ENCODE peak calls at places on chromosome 14, in eight cellular contexts. V is suprapubic skin, R is sigmoid colon, Z is K562, P is stomach, L is SK-N-SH, A is upper lobe of left lung, Q is esophagus muscularis mucosa. C is an unnamed sample.

GRCh38 chr14:52609445-52610044 is 56.9 kb downstream of the GPR137C start:
- DNase-seq in V (no peak), R (no peak), Z (peak; percentile 3), P (no peak), L (no peak), A (no peak), Q (no peak), C (no peak)

GRCh38 chr14:105026789-105027563 is 6.1 kb upstream of the CDCA4 start:
- DNase-seq in V (no peak), R (no peak), Z (peak; percentile 37), P (no peak), L (no peak), A (no peak), Q (no peak), C (no peak)

GRCh38 chr14:92362781-92363235 is 39.8 kb downstream of the SLC24A4 start:
- DNase-seq in V (no peak), R (no peak), Z (no peak), P (no peak), L (no peak), A (peak; percentile 34), Q (no peak), C (no peak)

GRCh38 chr14:92540472-92541048 is 27.0 kb downstream of the RIN3 start:
- DNase-seq in V (peak; percentile 94), R (peak; percentile 98), Z (no peak), P (peak; percentile 64), L (peak; percentile 30), A (peak; percentile 87), Q (peak; percentile 97), C (no peak)

GRCh38 chr14:31387091-31387490 is 33.3 kb downstream of the HEATR5A start:
- DNase-seq in V (no peak), R (no peak), Z (peak; percentile 8), P (no peak), L (no peak), A (no peak), Q (no peak), C (no peak)

GRCh38 chr14:94460631-94461416 is 8.2 kb upstream of the SERPINA11 start:
- DNase-seq in V (no peak), R (no peak), Z (no peak), P (no peak), L (no peak), A (no peak), Q (no peak), C (no peak)

GRCh38 chr14:74575507-74575906 is 36.5 kb downstream of the LTBP2 start:
- DNase-seq in V (no peak), R (peak; percentile 40), Z (no peak), P (no peak), L (no peak), A (no peak), Q (no peak), C (peak; percentile 44)

GRCh38 chr14:38316922-38317321 is 61.0 kb upstream of the CLEC14A start:
- DNase-seq in V (no peak), R (no peak), Z (no peak), P (no peak), L (no peak), A (no peak), Q (no peak), C (no peak)

GRCh38 chr14:68268719-68269118 is 449.1 kb downstream of the RAD51B start:
- DNase-seq in V (no peak), R (no peak), Z (no peak), P (no peak), L (no peak), A (no peak), Q (no peak), C (no peak)

GRCh38 chr14:104882991-104883660 is 18.1 kb downstream of the CEP170B start:
- DNase-seq in V (no peak), R (no peak), Z (no peak), P (no peak), L (no peak), A (no peak), Q (no peak), C (peak; percentile 61)

GRCh38 chr14:78401866-78402265 is 231.7 kb downstream of the NRXN3 start:
- DNase-seq in V (no peak), R (no peak), Z (no peak), P (no peak), L (no peak), A (no peak), Q (no peak), C (no peak)

GRCh38 chr14:81157431-81157830 is 63.3 kb downstream of the GTF2A1 start:
- DNase-seq in V (no peak), R (no peak), Z (no peak), P (no peak), L (no peak), A (no peak), Q (no peak), C (no peak)

GRCh38 chr14:80787876-80788275 is 153.7 kb downstream of the CEP128 start:
- DNase-seq in V (no peak), R (no peak), Z (no peak), P (no peak), L (no peak), A (no peak), Q (no peak), C (no peak)

GRCh38 chr14:98871796-98872195 is 400.2 kb downstream of the BCL11B start:
- DNase-seq in V (no peak), R (no peak), Z (no peak), P (no peak), L (no peak), A (no peak), Q (no peak), C (no peak)

GRCh38 chr14:96166475-96167223 is 38.0 kb upstream of the BDKRB2 start:
- DNase-seq in V (peak; percentile 22), R (peak; percentile 25), Z (no peak), P (no peak), L (no peak), A (no peak), Q (no peak), C (peak; percentile 38)

GRCh38 chr14:105034314-105035039 is 13.6 kb upstream of the CDCA4 start:
- DNase-seq in V (no peak), R (no peak), Z (no peak), P (no peak), L (no peak), A (peak; percentile 50), Q (no peak), C (peak; percentile 4)

GRCh38 chr14:29453045-29453444 is 474.6 kb downstream of the PRKD1 start:
- DNase-seq in V (no peak), R (no peak), Z (no peak), P (no peak), L (no peak), A (no peak), Q (no peak), C (no peak)

GRCh38 chr14:100375273-100375962 is 52.3 kb downstream of the SLC25A47 start:
- DNase-seq in V (peak; percentile 86), R (peak; percentile 87), Z (peak; percentile 83), P (peak; percentile 56), L (peak; percentile 60), A (peak; percentile 86), Q (peak; percentile 96), C (peak; percentile 86)

GRCh38 chr14:69004731-69005431 is 25.8 kb upstream of the ACTN1 start:
- DNase-seq in V (no peak), R (no peak), Z (no peak), P (no peak), L (no peak), A (no peak), Q (no peak), C (no peak)

GRCh38 chr14:89661392-89661791 is 244.4 kb upstream of the FOXN3 start:
- DNase-seq in V (no peak), R (no peak), Z (no peak), P (no peak), L (no peak), A (no peak), Q (no peak), C (no peak)

GRCh38 chr14:53193193-53193592 is 40.1 kb upstream of the DDHD1 start:
- DNase-seq in V (no peak), R (no peak), Z (no peak), P (no peak), L (no peak), A (no peak), Q (no peak), C (no peak)

GRCh38 chr14:99395904-99396530 is 84.6 kb downstream of the SETD3 start:
- DNase-seq in V (no peak), R (peak; percentile 21), Z (no peak), P (peak; percentile 45), L (no peak), A (peak; percentile 40), Q (no peak), C (peak; percentile 56)

GRCh38 chr14:70716958-70717357 is 75.2 kb downstream of the TTC9 start:
- DNase-seq in V (no peak), R (no peak), Z (no peak), P (no peak), L (no peak), A (no peak), Q (no peak), C (no peak)

DNA sequence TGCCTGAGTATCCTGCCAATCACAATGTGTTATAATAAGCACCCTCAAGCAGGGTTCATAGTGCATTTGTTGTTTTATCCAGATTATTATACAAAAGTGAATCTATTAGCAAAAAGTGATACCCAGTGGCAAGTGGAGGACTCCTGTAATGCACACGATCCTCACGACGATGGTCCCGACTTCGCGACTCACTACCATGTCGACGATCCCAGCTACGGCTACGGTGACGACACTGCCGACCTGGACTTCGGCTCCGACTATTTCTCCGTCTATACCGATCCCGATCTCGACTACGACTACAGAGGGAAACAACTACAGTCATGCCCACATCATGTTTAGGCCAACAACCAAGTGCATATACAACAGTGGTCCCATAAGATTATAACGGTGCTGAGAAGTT is 12.9 kb downstream of the RBM23 start:
- DNase-seq in V (no peak), R (no peak), Z (no peak), P (no peak), L (no peak), A (no peak), Q (no peak), C (no peak)
- H3K36me3 ChIP-seq in V (peaks cover 92% of the 10 kb centered on the region), R (peaks cover 67% of the 10 kb centered on the region), Z (peaks cover 93% of the 10 kb centered on the region), P (peaks cover 98% of the 10 kb centered on the region), L (peaks cover 58% of the 10 kb centered on the region), A (peaks cover 94% of the 10 kb centered on the region), Q (peaks cover 89% of the 10 kb centered on the region), C (peaks cover 91% of the 10 kb centered on the region)

DNA sequence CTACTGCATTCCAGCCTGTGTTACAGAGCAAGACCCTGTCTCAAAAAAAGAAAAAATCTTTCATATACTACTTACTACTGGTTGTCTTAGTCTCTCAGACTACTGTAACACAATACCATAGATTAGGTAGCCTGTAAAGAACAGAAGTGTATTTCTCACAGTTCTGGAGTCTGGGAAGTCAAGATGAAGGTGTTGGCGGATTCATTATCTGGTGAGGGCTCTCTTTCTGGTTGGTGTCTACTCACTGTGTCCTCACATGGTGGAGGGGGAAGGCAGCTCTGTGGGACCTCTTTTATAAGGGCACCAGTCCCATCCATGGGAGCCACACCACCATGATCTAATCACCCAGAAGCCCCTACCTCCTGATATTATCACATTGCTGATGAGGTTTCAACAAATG is 14.4 kb downstream of the WDR20 start:
- DNase-seq in V (no peak), R (no peak), Z (no peak), P (no peak), L (no peak), A (no peak), Q (no peak), C (no peak)
- H3K27me3 ChIP-seq in V (no peaks in the 10 kb centered on the region), R (no peaks in the 10 kb centered on the region), Z (no peaks in the 10 kb centered on the region), P (no peaks in the 10 kb centered on the region), L (no peaks in the 10 kb centered on the region), A (no peaks in the 10 kb centered on the region), Q (no peaks in the 10 kb centered on the region), C (no peaks in the 10 kb centered on the region)

GRCh38 chr14:77100961-77101360 is 2.9 kb downstream of the CIPC start:
- DNase-seq in V (no peak), R (no peak), Z (no peak), P (no peak), L (no peak), A (no peak), Q (no peak), C (no peak)
- TF ChIP-seq POLR2AphosphoS5 in V (no peak), R (no peak), Z (no peak), P (no peak), L (no peak), A (no peak), Q (no peak), C (no peak)

GRCh38 chr14:21431126-21431525 is 24.8 kb downstream of the CHD8 start:
- DNase-seq in V (no peak), R (no peak), Z (no peak), P (no peak), L (no peak), A (no peak), Q (no peak), C (no peak)
- H3K36me3 ChIP-seq in V (peaks cover 52% of the 10 kb centered on the region), R (peaks cover 25% of the 10 kb centered on the region), Z (peaks cover 57% of the 10 kb centered on the region), P (peaks cover 57% of the 10 kb centered on the region), L (peaks cover 31% of the 10 kb centered on the region), A (peaks cover 46% of the 10 kb centered on the region), Q (peaks cover 52% of the 10 kb centered on the region), C (peaks cover 58% of the 10 kb centered on the region)

C was measured in spleen.